ENCODE peak calls at places on chromosomes 16 and 17, in five cellular contexts. K is GM12878, T is SK-N-SH, Y is K562, L is HCT116. A is an unnamed sample.

GRCh38 chr16:31527617-31528287 is at the start of gene AHSP:
- DNase-seq in K (no peak), T (no peak), Y (peak), L (no peak), A (no peak)

GRCh38 chr16:61909074-61909473 is 127.2 kb downstream of the CDH8 start:
- DNase-seq in K (no peak), T (no peak), Y (no peak), L (no peak), A (no peak)

GRCh38 chr17:81291662-81292061 is 3.4 kb downstream of the SLC38A10 start:
- DNase-seq in K (no peak), T (peak), Y (peak), L (peak), A (peak)

GRCh38 chr16:56305956-56306565 is 114.8 kb downstream of the GNAO1 start:
- DNase-seq in K (no peak), T (no peak), Y (no peak), L (no peak), A (no peak)

GRCh38 chr17:17152385-17152784 is 53.7 kb downstream of the PLD6 start:
- DNase-seq in K (no peak), T (no peak), Y (no peak), L (no peak), A (no peak)

GRCh38 chr17:57739402-57740224 is 5.5 kb downstream of the CCDC182 start:
- DNase-seq in K (no peak), T (peak), Y (peak), L (peak), A (peak)

GRCh38 chr17:51119415-51120356 is 982 bp downstream of the SPAG9 start:
- DNase-seq in K (no peak), T (peak), Y (no peak), L (peak), A (peak)

GRCh38 chr16:20906225-20906870 is 5.8 kb downstream of the LYRM1 start:
- DNase-seq in K (no peak), T (no peak), Y (no peak), L (no peak), A (no peak)

GRCh38 chr17:74750327-74751069 is 2.1 kb downstream of the NHERF1 start:
- DNase-seq in K (no peak), T (no peak), Y (no peak), L (no peak), A (peak)

GRCh38 chr17:29726721-29727252 is 104.1 kb upstream of the CORO6 start:
- DNase-seq in K (peak), T (peak), Y (peak), L (no peak), A (no peak)

GRCh38 chr17:63998050-63998720 is at the start of gene PRR29:
- DNase-seq in K (no peak), T (peak), Y (peak), L (no peak), A (peak)

DNA sequence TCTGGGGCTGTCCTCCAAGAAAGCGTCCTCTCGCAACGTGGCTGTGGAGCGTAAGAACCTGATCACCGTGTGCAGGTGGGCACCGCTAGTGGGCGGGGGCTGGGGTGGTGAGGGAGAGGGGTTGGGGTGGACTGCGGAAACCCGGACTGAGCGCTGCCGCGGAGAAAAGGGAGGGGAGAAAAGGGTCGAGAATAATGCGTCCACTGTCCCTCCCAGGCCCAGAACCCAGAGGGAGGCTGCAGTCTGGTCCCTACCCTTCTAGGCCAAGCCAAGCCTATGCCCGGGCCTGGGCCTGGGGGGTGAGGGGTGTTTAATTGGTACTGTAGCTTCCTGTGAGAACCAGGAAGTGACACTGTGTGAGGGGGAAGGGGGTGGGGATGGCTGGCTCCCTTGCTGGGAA is 464 bp downstream of the RUNDC3A start:
- DNase-seq in K (no peak), T (peak), Y (no peak), L (no peak), A (no peak)
- TF ChIP-seq JUND in K (no peak), T (no peak), Y (no peak), L (no peak), A (no peak)

GRCh38 chr17:7477392-7478275 is 1.8 kb downstream of the ZBTB4 start:
- DNase-seq in K (no peak), T (peak), Y (no peak), L (no peak), A (peak)

GRCh38 chr17:7479139-7479388 is 367 bp downstream of the ZBTB4 start:
- DNase-seq in K (no peak), T (no peak), Y (no peak), L (no peak), A (no peak)

GRCh38 chr17:7476951-7477350 is 2.5 kb downstream of the ZBTB4 start:
- DNase-seq in K (no peak), T (no peak), Y (no peak), L (no peak), A (no peak)

GRCh38 chr17:7479389-7480192 is at the start of gene ZBTB4:
- DNase-seq in K (no peak), T (peak), Y (peak), L (no peak), A (peak)

GRCh38 chr17:7478276-7479138 is 924 bp downstream of the ZBTB4 start:
- DNase-seq in K (no peak), T (peak), Y (peak), L (no peak), A (peak)
- TF ChIP-seq JUND in K (no peak), T (no peak), Y (no peak), L (no peak), A (no peak)

GRCh38 chr17:83115832-83116231 is 36.4 kb downstream of the METRNL start:
- DNase-seq in K (no peak), T (no peak), Y (no peak), L (no peak), A (no peak)
- TF ChIP-seq JUND in K (no peak), T (no peak), Y (no peak), L (no peak), A (no peak)

GRCh38 chr16:11101695-11102522 is 154.1 kb downstream of the SOCS1 start:
- DNase-seq in K (no peak), T (no peak), Y (peak), L (no peak), A (peak)
- TF ChIP-seq JUND in K (no peak), T (no peak), Y (peak), L (no peak), A (no peak)

DNA sequence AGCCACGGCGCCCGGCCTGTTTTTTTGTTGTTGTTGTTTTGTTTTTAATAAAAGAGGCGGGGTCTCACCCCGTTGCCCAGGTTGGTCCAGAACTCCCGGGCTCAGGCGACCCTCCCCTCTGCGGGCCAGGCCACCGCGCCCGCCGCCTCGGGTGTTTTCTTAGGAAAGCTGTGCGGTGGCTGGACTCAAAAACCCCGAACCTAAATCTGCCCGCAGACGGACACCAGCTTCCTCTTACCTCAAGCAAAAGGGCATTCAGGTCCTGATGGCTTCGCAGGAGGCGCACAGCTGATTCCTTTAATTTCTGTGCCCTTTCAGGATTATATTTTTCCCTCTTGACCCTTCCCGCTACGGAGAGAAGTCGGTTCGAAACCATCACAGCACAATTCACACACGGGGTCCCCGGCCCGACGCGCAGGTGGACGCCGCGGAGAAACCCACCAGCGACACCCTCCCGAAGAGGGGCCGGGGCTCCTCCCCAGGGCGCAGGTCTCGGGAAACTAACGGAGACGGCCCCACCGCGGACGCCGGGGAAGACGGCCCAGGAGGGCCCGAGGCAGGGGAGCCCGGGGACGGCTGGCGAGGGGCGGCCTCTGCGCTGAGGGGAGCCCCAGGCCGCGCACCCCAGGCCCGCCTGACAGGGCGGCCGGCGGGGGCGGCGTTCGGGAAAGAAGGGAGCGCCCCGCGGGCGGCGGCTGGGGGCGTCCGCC is 653 bp downstream of the FANCA start:
- DNase-seq in K (no peak), T (peak), Y (no peak), L (no peak), A (no peak)
- TF ChIP-seq JUND in K (no peak), T (no peak), Y (no peak), L (no peak), A (no peak)

DNA sequence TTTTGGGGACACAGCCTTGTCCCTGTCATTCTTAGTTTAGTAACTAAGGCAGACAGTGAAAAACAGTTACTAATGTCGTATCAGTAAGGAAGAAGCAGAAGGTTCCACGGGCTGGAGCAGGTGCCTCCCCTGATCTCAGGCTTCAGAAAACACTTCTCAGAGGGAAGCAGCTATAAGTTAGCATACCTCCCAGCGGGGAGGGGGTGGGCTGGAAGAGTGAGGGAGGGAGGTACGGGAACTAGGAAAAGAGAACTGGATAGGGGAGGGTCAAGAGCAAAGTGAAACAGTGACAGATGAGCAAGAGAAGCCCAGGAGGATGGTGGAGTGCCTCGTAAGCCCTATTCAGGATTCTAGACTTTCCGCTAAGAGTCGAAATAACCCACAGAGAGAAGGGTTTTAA is 186.3 kb upstream of the XYLT1 start:
- DNase-seq in K (no peak), T (no peak), Y (no peak), L (no peak), A (no peak)
- TF ChIP-seq JUND in K (no peak), T (no peak), Y (no peak), L (no peak), A (no peak)

DNA sequence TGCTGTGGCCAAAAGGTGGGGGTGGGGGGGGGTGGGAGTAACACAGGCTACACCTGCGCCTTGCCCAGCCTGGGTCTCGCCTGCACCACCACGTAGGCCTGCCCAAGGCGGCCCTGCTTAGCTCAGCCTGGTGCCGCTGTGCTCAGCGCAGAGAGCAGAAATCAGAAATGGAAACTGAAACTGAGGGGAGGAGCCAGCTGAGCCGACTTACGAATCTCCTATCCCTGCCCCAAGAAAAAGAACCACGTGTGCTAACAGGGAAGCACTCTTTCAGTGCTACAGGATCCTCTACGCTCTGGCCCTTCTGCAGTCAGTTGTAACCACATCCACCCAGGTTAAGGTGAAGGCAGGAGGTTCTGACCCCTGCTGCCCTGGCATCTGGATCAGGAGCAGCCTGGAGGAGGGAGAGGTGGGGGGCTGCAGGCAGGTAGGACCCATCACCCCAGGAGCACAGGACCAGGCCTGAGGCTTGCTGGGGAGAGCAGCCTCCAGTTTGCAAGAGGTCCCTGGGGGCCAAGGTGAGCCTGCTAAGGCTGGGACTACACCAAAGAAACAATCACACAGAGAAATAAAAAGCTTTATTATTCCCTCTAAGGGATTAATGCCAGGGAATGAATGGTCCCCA is at the start of gene DHX58:
- DNase-seq in K (peak), T (no peak), Y (peak), L (no peak), A (peak)
- TF ChIP-seq JUND in K (no peak), T (no peak), Y (no peak), L (no peak), A (no peak)

GRCh38 chr17:21283482-21284318 is 811 bp upstream of the MAP2K3 start:
- DNase-seq in K (no peak), T (peak), Y (no peak), L (peak), A (no peak)
- TF ChIP-seq JUND in K (no peak), T (no peak), Y (no peak), L (no peak), A (no peak)

GRCh38 chr17:52145496-52145895 is 13.0 kb downstream of the CA10 start:
- DNase-seq in K (no peak), T (no peak), Y (no peak), L (no peak), A (no peak)
- TF ChIP-seq JUND in K (no peak), T (no peak), Y (no peak), L (no peak), A (no peak)